ENCODE peak calls at places on chromosomes 5 and 9, in ten cellular contexts. D, N, B, L, Q, H, F, Z, W and O are unnamed samples.

GRCh38 chr5:43268188-43268820 is 44.9 kb downstream of the HMGCS1 start:
- DNase-seq in N (no peak), W (no peak), Q (no peak), L (no peak), D (no peak), B (no peak), Z (no peak), F (no peak), H (no peak), O (no peak)

GRCh38 chr5:174323878-174324281 is 278.4 kb downstream of the NSG2 start:
- DNase-seq in Z (peak), D (peak), W (peak), B (no peak), L (no peak), F (no peak), Q (peak), H (no peak), N (peak), O (peak)

GRCh38 chr5:61167382-61167781 is 5.1 kb upstream of the SMIM15 start:
- DNase-seq in Z (peak), B (peak), D (peak), F (no peak), H (no peak), Q (peak), N (no peak), L (peak), W (peak), O (peak)

GRCh38 chr5:3601060-3601710 is 5.6 kb downstream of the IRX1 start:
- DNase-seq in Z (no peak), W (no peak), H (no peak), N (no peak), D (no peak), F (no peak), L (no peak), Q (no peak), B (no peak), O (peak)

GRCh38 chr9:33737811-33738606 is 57.4 kb upstream of the PRSS3 start:
- DNase-seq in F (no peak), H (peak), D (peak), Q (peak), Z (peak), L (peak), B (peak), N (peak), W (peak), O (peak)

GRCh38 chr5:56705217-56705616 is 110.1 kb upstream of the MAP3K1 start:
- DNase-seq in D (no peak), Q (no peak), B (no peak), N (no peak), L (no peak), F (no peak), H (no peak), W (no peak), Z (no peak), O (peak)

GRCh38 chr9:30362368-30362767 is 2022.1 kb upstream of the ACO1 start:
- DNase-seq in B (no peak), Q (no peak), D (no peak), L (no peak), N (no peak), W (no peak), F (no peak), Z (no peak), H (no peak), O (no peak)

GRCh38 chr5:8208307-8208706 is 339.4 kb downstream of the MTRR start:
- DNase-seq in B (no peak), W (no peak), D (no peak), F (no peak), Z (no peak), N (no peak), Q (no peak), H (no peak), L (no peak), O (no peak)

GRCh38 chr5:55307383-55308253 is at the start of the genes DHX29 and MTREX:
- DNase-seq in W (peak), N (peak), Q (peak), F (peak), L (peak), H (peak), B (peak), Z (peak), D (peak), O (peak)

GRCh38 chr9:133733421-133734250 is 4.5 kb downstream of the SARDH start:
- DNase-seq in Z (no peak), W (no peak), L (no peak), D (no peak), Q (no peak), F (no peak), N (no peak), B (no peak), H (no peak), O (no peak)

GRCh38 chr5:67163863-67164595 is 32.6 kb downstream of the CD180 start:
- DNase-seq in B (no peak), F (no peak), L (no peak), Z (no peak), Q (no peak), H (no peak), D (no peak), W (no peak), N (no peak), O (no peak)

GRCh38 chr5:178288373-178289368 is 56.1 kb upstream of the PHYKPL start:
- DNase-seq in B (peak), N (no peak), H (no peak), F (no peak), L (no peak), Q (no peak), D (no peak), W (peak), Z (peak), O (peak)

GRCh38 chr9:89606567-89607311 is 1.9 kb downstream of the GADD45G start:
- DNase-seq in W (peak), B (peak), F (no peak), Q (no peak), H (peak), D (peak), N (peak), Z (peak), L (no peak), O (peak)

GRCh38 chr5:174459071-174459702 is 265.2 kb upstream of the MSX2 start:
- DNase-seq in N (no peak), L (no peak), F (no peak), Z (no peak), H (no peak), Q (no peak), B (no peak), D (no peak), W (no peak), O (no peak)

GRCh38 chr9:101512116-101512515 is 21.5 kb upstream of the RNF20 start:
- DNase-seq in D (no peak), Q (no peak), H (no peak), Z (no peak), F (no peak), N (no peak), B (no peak), W (no peak), L (no peak), O (no peak)

GRCh38 chr9:114366334-114367128 is 21.3 kb downstream of the AKNA start:
- DNase-seq in W (peak), N (no peak), B (no peak), D (peak), Q (no peak), Z (peak), F (no peak), H (peak), L (no peak), O (peak)

GRCh38 chr5:180595381-180596114 is 4.2 kb upstream of the SCGB3A1 start:
- DNase-seq in B (no peak), L (no peak), N (no peak), W (no peak), Q (no peak), D (no peak), Z (no peak), F (no peak), H (peak), O (no peak)

GRCh38 chr5:178237431-178238312 is 5.1 kb upstream of the PHYKPL start:
- DNase-seq in W (no peak), Q (no peak), N (no peak), L (no peak), Z (no peak), D (no peak), F (no peak), H (no peak), B (no peak), O (no peak)

GRCh38 chr5:118592234-118592633 is 396.1 kb downstream of the DTWD2 start:
- DNase-seq in L (no peak), B (no peak), F (no peak), H (no peak), Q (no peak), W (no peak), N (no peak), D (no peak), Z (no peak), O (peak)

GRCh38 chr5:168073991-168074800 is 217.2 kb upstream of the WWC1 start:
- DNase-seq in F (no peak), H (no peak), N (no peak), D (peak), Q (peak), B (no peak), L (no peak), W (no peak), Z (no peak), O (no peak)

GRCh38 chr9:88179080-88179521 is 40.8 kb upstream of the SPATA31C2 start:
- DNase-seq in B (no peak), N (no peak), W (no peak), Z (no peak), Q (no peak), D (no peak), L (no peak), H (peak), F (no peak), O (no peak)

GRCh38 chr5:153223376-153223775 is 267.1 kb upstream of the GRIA1 start:
- DNase-seq in D (no peak), H (no peak), B (no peak), F (no peak), N (no peak), Z (peak), Q (no peak), L (no peak), W (no peak), O (no peak)

GRCh38 chr5:176677209-176677931 is 30.1 kb downstream of the TSPAN17 start:
- DNase-seq in L (no peak), W (no peak), Z (no peak), Q (no peak), F (no peak), H (no peak), D (no peak), B (peak), N (no peak), O (peak)

GRCh38 chr5:109964136-109964535 is 274.4 kb downstream of the MAN2A1 start:
- DNase-seq in B (no peak), W (no peak), F (no peak), H (no peak), N (no peak), D (no peak), Z (no peak), Q (no peak), L (no peak), O (no peak)

GRCh38 chr9:15824310-15824709 is 271.5 kb downstream of the CCDC171 start:
- DNase-seq in D (peak), W (no peak), N (no peak), Q (no peak), L (no peak), Z (peak), H (no peak), B (no peak), F (no peak), O (no peak)

GRCh38 chr5:60355181-60355580 is 344.8 kb downstream of the DEPDC1B start:
- DNase-seq in Q (no peak), B (no peak), H (no peak), N (no peak), Z (no peak), L (no peak), F (no peak), W (no peak), D (no peak), O (no peak)